ENCODE peak calls at places on chromosomes 6 and 20, in nine cellular contexts. Y is HCT116; Z is CD8-positive, alpha-beta T cell; B is heart left ventricle; D is body of pancreas; J is A549; M is IMR-90; G is suprapubic skin; F is naive thymus-derived CD4-positive, alpha-beta T cell. E is an unnamed sample.
A peak's percentile ranks its signal among the peaks of the same experiment; 100 is the strongest.

GRCh38 chr6:22320750-22321149 is 23.9 kb upstream of the PRL start:
- DNase-seq in Y (peak; percentile 24), Z (no peak), B (no peak), D (no peak), J (peak; percentile 67), M (peak; percentile 93), G (no peak), F (no peak), E (no peak)

GRCh38 chr20:63082308-63082938 is 75.7 kb upstream of the BHLHE23 start:
- DNase-seq in Y (no peak), Z (no peak), B (peak; percentile 37), D (peak; percentile 43), J (no peak), M (peak; percentile 11), G (peak; percentile 38), F (no peak), E (no peak)

GRCh38 chr6:147167576-147168461 is 36.4 kb upstream of the STXBP5 start:
- DNase-seq in Y (no peak), Z (no peak), B (no peak), D (no peak), J (no peak), M (no peak), G (no peak), F (no peak), E (no peak)

GRCh38 chr6:92132446-92132845 is 1286.9 kb downstream of the EPHA7 start:
- DNase-seq in Y (no peak), Z (no peak), B (no peak), D (no peak), J (no peak), M (no peak), G (no peak), F (no peak), E (no peak)

GRCh38 chr6:111552241-111552744 is 53.4 kb downstream of the TRAF3IP2 start:
- DNase-seq in Y (no peak), Z (no peak), B (peak; percentile 77), D (peak; percentile 75), J (no peak), M (peak; percentile 98), G (no peak), F (no peak), E (no peak)

GRCh38 chr6:5522147-5522546 is 260.8 kb downstream of the FARS2 start:
- DNase-seq in Y (no peak), Z (no peak), B (no peak), D (no peak), J (no peak), M (no peak), G (no peak), F (no peak), E (no peak)

GRCh38 chr20:12287575-12287974 is 369.9 kb downstream of the BTBD3 start:
- DNase-seq in Y (no peak), Z (no peak), B (no peak), D (no peak), J (no peak), M (no peak), G (no peak), F (no peak), E (no peak)

GRCh38 chr20:2599265-2600060 is 53.0 kb upstream of the NOP56 start:
- DNase-seq in Y (no peak), Z (no peak), B (no peak), D (no peak), J (no peak), M (no peak), G (no peak), F (no peak), E (no peak)

GRCh38 chr6:54980511-54981275 is 134.1 kb downstream of the FAM83B start:
- DNase-seq in Y (no peak), Z (no peak), B (no peak), D (no peak), J (no peak), M (peak; percentile 90), G (no peak), F (no peak), E (no peak)

GRCh38 chr6:136994782-136995181 is 50.0 kb downstream of the IL20RA start:
- DNase-seq in Y (no peak), Z (no peak), B (no peak), D (no peak), J (peak; percentile 12), M (no peak), G (no peak), F (no peak), E (no peak)

GRCh38 chr6:48628316-48628715 is 517.3 kb upstream of the PTCHD4 start:
- DNase-seq in Y (no peak), Z (no peak), B (no peak), D (no peak), J (no peak), M (no peak), G (no peak), F (no peak), E (no peak)

GRCh38 chr20:23362392-23363256 is 642 bp downstream of the GZF1 start:
- DNase-seq in Y (no peak), Z (peak; percentile 10), B (peak; percentile 40), D (peak; percentile 55), J (no peak), M (peak; percentile 28), G (peak; percentile 84), F (no peak), E (no peak)

GRCh38 chr6:158002951-158003853 is 21.5 kb downstream of the SYNJ2 start:
- DNase-seq in Y (no peak), Z (no peak), B (peak; percentile 71), D (no peak), J (no peak), M (peak; percentile 81), G (peak; percentile 82), F (no peak), E (no peak)

GRCh38 chr6:79607000-79607399 is 24.1 kb upstream of the SH3BGRL2 start:
- DNase-seq in Y (no peak), Z (no peak), B (no peak), D (no peak), J (no peak), M (peak; percentile 8), G (no peak), F (no peak), E (no peak)

GRCh38 chr6:37389857-37390256 is 36.1 kb downstream of the RNF8 start:
- DNase-seq in Y (no peak), Z (no peak), B (no peak), D (no peak), J (no peak), M (no peak), G (no peak), F (no peak), E (no peak)

GRCh38 chr6:37396571-37397185 is 36.3 kb upstream of the CMTR1 start:
- DNase-seq in Y (no peak), Z (no peak), B (no peak), D (no peak), J (no peak), M (no peak), G (no peak), F (no peak), E (no peak)

GRCh38 chr6:37391100-37391499 is 37.3 kb downstream of the RNF8 start:
- DNase-seq in Y (no peak), Z (no peak), B (no peak), D (no peak), J (no peak), M (no peak), G (no peak), F (no peak), E (no peak)

GRCh38 chr6:37388578-37388977 is 34.8 kb downstream of the RNF8 start:
- DNase-seq in Y (no peak), Z (no peak), B (no peak), D (no peak), J (no peak), M (no peak), G (no peak), F (no peak), E (no peak)

GRCh38 chr6:37393530-37393929 is 39.5 kb upstream of the CMTR1 start:
- DNase-seq in Y (no peak), Z (no peak), B (no peak), D (no peak), J (no peak), M (no peak), G (no peak), F (no peak), E (no peak)
- H3K27ac ChIP-seq in Y (no peak overlapping the region), Z (no peak overlapping the region), B (no peak overlapping the region), D (no peak overlapping the region), J (no peak overlapping the region), M (no peak overlapping the region), G (no peak overlapping the region), F (no peak overlapping the region), E (no peak overlapping the region)

GRCh38 chr6:129750390-129750789 is 40.4 kb upstream of the ARHGAP18 start:
- DNase-seq in Y (no peak), Z (no peak), B (no peak), D (no peak), J (no peak), M (no peak), G (no peak), F (no peak), E (no peak)

GRCh38 chr6:129748212-129748900 is 38.4 kb upstream of the ARHGAP18 start:
- DNase-seq in Y (peak; percentile 90), Z (peak; percentile 32), B (no peak), D (no peak), J (no peak), M (peak; percentile 61), G (no peak), F (peak; percentile 46), E (no peak)

GRCh38 chr6:129747588-129748112 is 37.7 kb upstream of the ARHGAP18 start:
- DNase-seq in Y (no peak), Z (no peak), B (no peak), D (no peak), J (no peak), M (no peak), G (no peak), F (no peak), E (no peak)

GRCh38 chr6:129748901-129749748 is 39.1 kb upstream of the ARHGAP18 start:
- DNase-seq in Y (peak; percentile 86), Z (no peak), B (no peak), D (no peak), J (no peak), M (peak; percentile 77), G (no peak), F (no peak), E (no peak)

DNA sequence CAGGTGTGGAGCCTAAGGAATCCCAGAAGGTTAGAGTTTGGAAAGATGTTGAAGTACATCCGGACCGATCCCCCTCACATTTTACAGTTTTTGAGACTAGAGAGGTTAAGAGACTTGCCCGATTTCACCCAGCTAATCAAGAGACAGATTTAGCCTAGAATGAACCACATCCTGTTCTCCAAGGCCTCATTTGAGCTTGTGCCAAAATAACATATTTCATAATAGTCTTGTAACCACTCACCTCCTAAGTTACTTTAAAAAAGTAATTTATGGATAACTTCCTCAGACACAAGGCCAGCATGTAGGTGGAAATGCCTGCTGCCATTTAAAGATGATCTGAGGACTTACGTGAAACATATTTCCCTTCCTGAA is 39.8 kb upstream of the ARHGAP18 start:
- DNase-seq in Y (peak; percentile 82), Z (no peak), B (no peak), D (no peak), J (no peak), M (peak; percentile 83), G (no peak), F (peak; percentile 71), E (no peak)
- H3K27ac ChIP-seq in Y (peak overlapping the region; percentile 100), Z (peak overlapping the region; percentile 20), B (peak overlapping the region; percentile 54), D (no peak overlapping the region), J (peak overlapping the region; percentile 46), M (no peak overlapping the region), G (peak overlapping the region; percentile 17), F (peak overlapping the region; percentile 69), E (no peak overlapping the region)

GRCh38 chr6:4351506-4351852 is 216.1 kb upstream of the ECI2 start:
- DNase-seq in Y (no peak), Z (no peak), B (no peak), D (no peak), J (no peak), M (no peak), G (no peak), F (no peak), E (no peak)
- H3K27ac ChIP-seq in Y (peak overlapping the region; percentile 26), Z (no peak overlapping the region), B (peak overlapping the region; percentile 83), D (no peak overlapping the region), J (peak overlapping the region; percentile 93), M (peak overlapping the region; percentile 59), G (peak overlapping the region; percentile 78), F (no peak overlapping the region), E (peak overlapping the region; percentile 58)

GRCh38 chr6:116165596-116165995 is 39.7 kb upstream of the COL10A1 start:
- DNase-seq in Y (no peak), Z (no peak), B (no peak), D (no peak), J (no peak), M (no peak), G (no peak), F (no peak), E (no peak)
- H3K27ac ChIP-seq in Y (no peak overlapping the region), Z (no peak overlapping the region), B (no peak overlapping the region), D (no peak overlapping the region), J (no peak overlapping the region), M (no peak overlapping the region), G (no peak overlapping the region), F (no peak overlapping the region), E (no peak overlapping the region)